ENCODE peak calls at places on chromosome 20, in four cellular contexts. L is GM10248, T is progenitor cell of endocrine pancreas, R is mucosa of descending colon. B is an unnamed sample.

GRCh38 chr20:20549699-20550098 is 162.7 kb downstream of the RALGAPA2 start:
- DNase-seq in L (no peak), T (no peak), R (no peak), B (no peak)

GRCh38 chr20:46545077-46545826 is 5.2 kb downstream of the OCSTAMP start:
- DNase-seq in L (no peak), T (no peak), R (no peak), B (no peak)

GRCh38 chr20:1537731-1538058 is 19.8 kb downstream of the SIRPD start:
- DNase-seq in L (peak; percentile 54), T (no peak), R (no peak), B (no peak)

GRCh38 chr20:23629017-23629541 is 8.7 kb downstream of the CST3 start:
- DNase-seq in L (no peak), T (no peak), R (peak; percentile 75), B (no peak)

GRCh38 chr20:64228751-64229518 is 26.6 kb upstream of the PCMTD2 start:
- DNase-seq in L (no peak), T (no peak), R (no peak), B (no peak)

GRCh38 chr20:32871622-32872160 is 13.0 kb downstream of the EFCAB8 start:
- DNase-seq in L (no peak), T (no peak), R (no peak), B (no peak)

GRCh38 chr20:47396762-47397476 is 40.4 kb upstream of the ZMYND8 start:
- DNase-seq in L (no peak), T (no peak), R (no peak), B (no peak)

GRCh38 chr20:37081717-37082289 is 14.0 kb downstream of the RBL1 start:
- DNase-seq in L (peak; percentile 24), T (no peak), R (peak; percentile 30), B (no peak)

GRCh38 chr20:44656447-44656846 is 4.9 kb upstream of the ADA start:
- DNase-seq in L (no peak), T (no peak), R (no peak), B (no peak)

GRCh38 chr20:9500121-9500911 is 14.1 kb upstream of the LAMP5 start:
- DNase-seq in L (no peak), T (no peak), R (no peak), B (no peak)

GRCh38 chr20:48821261-48821910 is 6.4 kb downstream of the PREX1 start:
- DNase-seq in L (no peak), T (no peak), R (no peak), B (no peak)

GRCh38 chr20:25247100-25247665 is 702 bp upstream of the PYGB start:
- DNase-seq in L (no peak), T (peak; percentile 25), R (peak; percentile 83), B (peak; percentile 52)
- TF ChIP-seq CTCF in L (peak; percentile 22), T (peak; percentile 46), R (peak; percentile 26), B (no peak)

DNA sequence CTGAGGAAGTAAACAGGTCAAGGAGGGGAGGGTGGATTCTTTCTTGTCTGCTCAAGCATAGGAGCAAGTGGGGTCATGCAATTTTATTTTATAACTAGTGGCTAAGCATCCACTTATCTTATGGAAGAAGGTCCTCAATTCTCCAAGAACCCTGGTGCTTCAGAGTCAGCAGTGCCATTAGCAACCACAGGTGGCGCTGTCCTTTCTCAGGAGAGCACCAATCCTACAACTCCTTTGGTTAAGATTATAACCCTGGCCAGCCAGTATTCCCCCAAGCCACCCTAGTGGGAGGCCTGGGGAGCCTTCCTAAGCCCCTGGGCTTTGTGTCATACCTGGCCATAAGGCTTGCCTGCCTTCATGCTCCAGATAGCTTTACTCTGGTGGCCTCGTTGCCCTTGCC is 60.7 kb downstream of the PCSK2 start:
- DNase-seq in L (no peak), T (no peak), R (no peak), B (peak; percentile 3)
- TF ChIP-seq CTCF in L (no peak), T (peak; percentile 41), R (no peak), B (no peak)

GRCh38 chr20:63216849-63217471 is 1.0 kb upstream of the YTHDF1 start:
- DNase-seq in L (no peak), T (no peak), R (no peak), B (no peak)

GRCh38 chr20:63216041-63216848 is at the start of gene YTHDF1:
- DNase-seq in L (peak; percentile 100), T (peak; percentile 95), R (peak; percentile 99), B (peak; percentile 95)

GRCh38 chr20:63217706-63218105 is 1.8 kb upstream of the YTHDF1 start:
- DNase-seq in L (no peak), T (no peak), R (no peak), B (no peak)

GRCh38 chr20:63214514-63214913 is 1.4 kb downstream of the YTHDF1 start:
- DNase-seq in L (no peak), T (no peak), R (no peak), B (no peak)

GRCh38 chr20:63215101-63216040 is 560 bp downstream of the YTHDF1 start:
- DNase-seq in L (peak; percentile 56), T (peak; percentile 27), R (peak; percentile 59), B (peak; percentile 47)
- TF ChIP-seq CTCF in L (peak; percentile 42), T (peak; percentile 57), R (no peak), B (peak; percentile 33)

GRCh38 chr20:61280217-61280980 is 28.3 kb downstream of the CDH4 start:
- DNase-seq in L (no peak), T (no peak), R (no peak), B (no peak)
- TF ChIP-seq CTCF in L (no peak), T (no peak), R (no peak), B (no peak)

GRCh38 chr20:31257364-31257763 is at the start of gene DEFB115:
- DNase-seq in L (no peak), T (no peak), R (no peak), B (no peak)

GRCh38 chr20:31256959-31257358 is 505 bp upstream of the DEFB115 start:
- DNase-seq in L (no peak), T (no peak), R (no peak), B (no peak)

GRCh38 chr20:31260326-31260932 is 3.0 kb downstream of the DEFB115 start:
- DNase-seq in L (no peak), T (no peak), R (no peak), B (no peak)
- TF ChIP-seq CTCF in L (peak; percentile 51), T (peak; percentile 21), R (no peak), B (no peak)

B was measured in nephron progenitor cell.